ENCODE peak calls at places on chromosomes 3 and 15, in ten cellular contexts. B, J, I, A, K, C, Z, U, N and D are unnamed samples.

GRCh38 chr3:48727511-48727910 is 10.5 kb upstream of the IP6K2 start:
- DNase-seq in I (no peak), B (no peak), U (no peak), C (no peak), N (no peak), Z (no peak), K (no peak), A (no peak), J (no peak), D (no peak)

GRCh38 chr15:72155021-72155621 is 36.9 kb downstream of the SENP8 start:
- DNase-seq in J (no peak), A (no peak), C (no peak), N (no peak), Z (peak), I (peak), K (peak), U (no peak), B (no peak), D (peak)

GRCh38 chr3:129016366-129016724 is 15.2 kb downstream of the EFCC1 start:
- DNase-seq in K (no peak), I (peak), U (no peak), Z (no peak), N (no peak), J (no peak), A (no peak), B (no peak), C (peak), D (peak)

GRCh38 chr3:136329593-136329992 is 79.5 kb downstream of the PCCB start:
- DNase-seq in C (no peak), K (no peak), A (no peak), B (no peak), J (no peak), U (no peak), N (no peak), Z (no peak), I (no peak), D (no peak)

GRCh38 chr15:79004336-79004735 is 59.5 kb upstream of the CTSH start:
- DNase-seq in N (peak), K (peak), Z (peak), J (no peak), U (no peak), A (peak), I (peak), B (no peak), C (peak), D (peak)

GRCh38 chr15:48370460-48370859 is 39.2 kb downstream of the DUT start:
- DNase-seq in N (peak), A (no peak), K (peak), I (no peak), J (no peak), B (no peak), C (no peak), U (no peak), Z (no peak), D (peak)

GRCh38 chr3:110656394-110656793 is 415.2 kb upstream of the NECTIN3 start:
- DNase-seq in B (no peak), C (no peak), I (no peak), Z (no peak), J (no peak), K (no peak), N (no peak), A (no peak), U (no peak), D (no peak)

GRCh38 chr3:141877911-141878310 is 1.5 kb downstream of the ATP1B3 start:
- DNase-seq in U (no peak), I (peak), A (no peak), C (peak), K (peak), J (no peak), N (no peak), Z (peak), B (no peak), D (peak)

GRCh38 chr15:76235186-76235826 is 76.0 kb downstream of the ETFA start:
- DNase-seq in N (no peak), B (no peak), Z (peak), J (no peak), A (no peak), C (peak), U (no peak), K (peak), I (peak), D (peak)

GRCh38 chr15:96324192-96324895 is 6.2 kb upstream of the NR2F2 start:
- DNase-seq in Z (peak), C (no peak), A (no peak), I (peak), B (no peak), J (no peak), U (no peak), N (peak), K (no peak), D (no peak)

GRCh38 chr3:88807471-88808090 is 299.8 kb upstream of the EPHA3 start:
- DNase-seq in Z (no peak), J (no peak), C (no peak), I (peak), N (peak), K (peak), A (no peak), B (no peak), U (no peak), D (no peak)

GRCh38 chr3:8482960-8483665 is 18.5 kb upstream of the LMCD1 start:
- DNase-seq in N (peak), C (no peak), B (no peak), K (peak), Z (peak), J (no peak), U (no peak), I (peak), A (no peak), D (peak)

GRCh38 chr3:187740446-187741399 is 4.5 kb downstream of the BCL6 start:
- DNase-seq in B (no peak), K (peak), U (no peak), J (no peak), Z (peak), C (peak), A (no peak), I (peak), N (peak), D (peak)

GRCh38 chr15:35092311-35092710 is 7.2 kb upstream of the NANOGP8 start:
- DNase-seq in I (no peak), C (no peak), N (no peak), J (no peak), B (no peak), A (no peak), Z (no peak), K (no peak), U (no peak), D (no peak)

GRCh38 chr15:39127151-39127815 is 453.6 kb upstream of the THBS1 start:
- DNase-seq in C (no peak), B (no peak), I (peak), U (no peak), K (peak), Z (peak), N (no peak), A (no peak), J (no peak), D (peak)

GRCh38 chr3:188187055-188187454 is 33.1 kb downstream of the LPP start:
- DNase-seq in I (no peak), C (peak), Z (no peak), J (no peak), U (no peak), N (no peak), A (peak), B (no peak), K (no peak), D (no peak)

GRCh38 chr3:49900491-49901153 is 3.1 kb downstream of the MST1R start:
- DNase-seq in Z (peak), C (no peak), U (no peak), A (no peak), K (peak), J (no peak), N (no peak), B (no peak), I (peak), D (peak)

GRCh38 chr15:83753872-83754493 is 100.1 kb downstream of the ADAMTSL3 start:
- DNase-seq in N (no peak), B (no peak), I (peak), J (no peak), C (no peak), U (no peak), K (no peak), Z (no peak), A (no peak), D (no peak)

GRCh38 chr3:169760479-169760878 is 4.4 kb downstream of the TERC start:
- DNase-seq in C (no peak), Z (no peak), K (peak), I (peak), N (peak), B (no peak), A (no peak), U (no peak), J (no peak), D (peak)

GRCh38 chr3:87900061-87900460 is 158.7 kb downstream of the CGGBP1 start:
- DNase-seq in U (no peak), K (peak), A (no peak), Z (peak), I (no peak), B (no peak), C (peak), N (no peak), J (no peak), D (no peak)

GRCh38 chr3:195063596-195064193 is 207.3 kb downstream of the XXYLT1 start:
- DNase-seq in B (no peak), A (no peak), U (no peak), Z (no peak), K (no peak), I (no peak), N (no peak), C (no peak), J (no peak), D (no peak)

GRCh38 chr15:99340347-99340746 is 89.1 kb downstream of the LRRC28 start:
- DNase-seq in K (no peak), B (no peak), I (peak), A (no peak), J (no peak), U (no peak), N (no peak), C (no peak), Z (no peak), D (no peak)

GRCh38 chr3:124774305-124774673 is 44.0 kb downstream of the UMPS start:
- DNase-seq in J (no peak), K (peak), I (peak), B (no peak), Z (peak), C (no peak), U (no peak), A (no peak), N (peak), D (peak)

GRCh38 chr3:130933801-130934345 is 40.0 kb downstream of the ATP2C1 start:
- DNase-seq in I (peak), J (no peak), A (no peak), B (no peak), N (no peak), C (no peak), K (peak), Z (no peak), U (no peak), D (no peak)

GRCh38 chr15:77148191-77148590 is 77.3 kb upstream of the TSPAN3 start:
- DNase-seq in B (no peak), C (no peak), A (no peak), U (no peak), K (no peak), I (no peak), J (no peak), Z (no peak), N (no peak), D (no peak)

GRCh38 chr15:101054116-101054515 is 135.0 kb downstream of the LRRK1 start:
- DNase-seq in J (no peak), U (peak), K (no peak), Z (no peak), B (no peak), A (no peak), C (no peak), I (no peak), N (no peak), D (no peak)

GRCh38 chr15:23038741-23039150 is 623 bp downstream of the TUBGCP5 start:
- DNase-seq in U (no peak), I (peak), B (no peak), C (no peak), N (peak), J (no peak), K (peak), A (no peak), Z (peak), D (peak)